ENCODE peak calls at places on chromosomes 5 and 9, in five cellular contexts. G is cardiac fibroblast, I is thyroid gland, F is PC-9, L is endothelial cell of umbilical vein. B is an unnamed sample.

GRCh38 chr9:77488439-77489126 is 159.5 kb downstream of the GNA14 start:
- DNase-seq in G (peak; percentile 66), I (no peak), F (no peak), L (peak; percentile 18), B (peak; percentile 56)

GRCh38 chr5:83518676-83519075 is 47.1 kb downstream of the VCAN start:
- DNase-seq in G (peak; percentile 62), I (no peak), F (no peak), L (no peak), B (peak; percentile 33)

GRCh38 chr5:111072949-111073682 is 1.6 kb downstream of the TSLP start:
- DNase-seq in G (peak; percentile 47), I (peak; percentile 78), F (no peak), L (no peak), B (no peak)

GRCh38 chr9:115328228-115328627 is 210.3 kb upstream of the TNC start:
- DNase-seq in G (peak; percentile 58), I (no peak), F (no peak), L (no peak), B (peak; percentile 29)

GRCh38 chr5:139893873-139894272 is 98.3 kb downstream of the PSD2 start:
- DNase-seq in G (no peak), I (no peak), F (no peak), L (no peak), B (no peak)

GRCh38 chr9:35651964-35652828 is 1.5 kb upstream of the SIT1 start:
- DNase-seq in G (peak; percentile 87), I (no peak), F (peak; percentile 60), L (no peak), B (peak; percentile 77)

GRCh38 chr5:142107729-142108431 is 699 bp upstream of the NDFIP1 start:
- DNase-seq in G (no peak), I (no peak), F (no peak), L (no peak), B (no peak)

GRCh38 chr9:98158071-98158791 is 34.2 kb downstream of the CORO2A start:
- DNase-seq in G (no peak), I (no peak), F (no peak), L (no peak), B (no peak)

GRCh38 chr9:38311382-38312270 is 80.9 kb upstream of the ALDH1B1 start:
- DNase-seq in G (no peak), I (no peak), F (no peak), L (no peak), B (peak; percentile 9)

GRCh38 chr5:173396311-173396993 is 68.2 kb upstream of the STC2 start:
- DNase-seq in G (no peak), I (no peak), F (no peak), L (no peak), B (peak; percentile 16)

GRCh38 chr9:106958955-106959657 is 96.1 kb downstream of the ZNF462 start:
- DNase-seq in G (peak; percentile 63), I (no peak), F (no peak), L (no peak), B (peak; percentile 30)

GRCh38 chr9:35729700-35730485 is 2.1 kb downstream of the TLN1 start:
- DNase-seq in G (peak; percentile 89), I (peak; percentile 27), F (no peak), L (peak; percentile 52), B (peak; percentile 79)

GRCh38 chr5:8209500-8209899 is 340.6 kb downstream of the MTRR start:
- DNase-seq in G (no peak), I (no peak), F (no peak), L (no peak), B (no peak)

GRCh38 chr5:5294429-5294828 is 128.0 kb upstream of the ICE1 start:
- DNase-seq in G (no peak), I (no peak), F (no peak), L (no peak), B (no peak)

GRCh38 chr5:33049845-33050244 is 338.7 kb downstream of the NPR3 start:
- DNase-seq in G (peak; percentile 94), I (no peak), F (peak; percentile 86), L (peak; percentile 62), B (peak; percentile 83)

GRCh38 chr9:6034954-6035353 is 19.5 kb upstream of the RANBP6 start:
- DNase-seq in G (peak; percentile 9), I (no peak), F (no peak), L (no peak), B (no peak)

GRCh38 chr9:134624827-134625181 is 16.8 kb upstream of the COL5A1 start:
- DNase-seq in G (peak; percentile 91), I (no peak), F (peak; percentile 76), L (peak; percentile 42), B (peak; percentile 63)

GRCh38 chr9:112029921-112030444 is 133.4 kb downstream of the UGCG start:
- DNase-seq in G (peak; percentile 86), I (no peak), F (peak; percentile 83), L (peak; percentile 86), B (peak; percentile 44)

GRCh38 chr5:45741110-45741509 is 44.9 kb upstream of the HCN1 start:
- DNase-seq in G (no peak), I (no peak), F (no peak), L (no peak), B (no peak)

GRCh38 chr9:75950983-75951382 is 60.5 kb downstream of the PCSK5 start:
- DNase-seq in G (peak; percentile 21), I (no peak), F (no peak), L (peak; percentile 11), B (peak; percentile 35)

GRCh38 chr5:37888476-37888875 is 48.6 kb upstream of the GDNF start:
- DNase-seq in G (peak; percentile 25), I (no peak), F (peak; percentile 25), L (no peak), B (no peak)

GRCh38 chr5:174625591-174626365 is 98.6 kb upstream of the MSX2 start:
- DNase-seq in G (no peak), I (peak; percentile 3), F (no peak), L (no peak), B (peak; percentile 6)

GRCh38 chr5:61905635-61906034 is 400.4 kb upstream of the KIF2A start:
- DNase-seq in G (no peak), I (no peak), F (no peak), L (no peak), B (no peak)

GRCh38 chr5:9207820-9208418 is 338.0 kb downstream of the SEMA5A start:
- DNase-seq in G (peak; percentile 81), I (no peak), F (no peak), L (peak; percentile 45), B (peak; percentile 80)

DNA sequence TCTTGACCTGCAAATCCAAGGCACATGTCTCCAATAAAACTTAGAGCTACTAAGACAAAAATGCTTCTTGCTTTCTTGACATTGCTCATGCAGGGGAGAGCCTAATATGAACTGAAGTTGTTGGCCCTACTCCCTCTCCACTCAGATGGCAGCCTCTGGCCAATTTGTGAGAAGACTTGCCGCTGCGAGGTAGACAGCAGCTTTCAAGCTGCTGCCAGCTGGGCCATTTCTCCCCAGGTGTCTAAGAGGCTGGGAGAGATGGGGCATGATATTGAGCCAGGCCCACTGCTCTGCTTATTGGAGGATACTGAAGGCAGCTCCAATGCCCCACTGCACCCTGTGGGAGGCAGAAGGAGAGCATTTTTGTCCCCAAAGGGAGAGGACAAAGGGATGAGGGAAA is 380.5 kb downstream of the RASEF start:
- DNase-seq in G (no peak), I (no peak), F (no peak), L (no peak), B (no peak)
- TF ChIP-seq CTCF in G (no peak), I (no peak), F (no peak), L (no peak), B (no peak)

DNA sequence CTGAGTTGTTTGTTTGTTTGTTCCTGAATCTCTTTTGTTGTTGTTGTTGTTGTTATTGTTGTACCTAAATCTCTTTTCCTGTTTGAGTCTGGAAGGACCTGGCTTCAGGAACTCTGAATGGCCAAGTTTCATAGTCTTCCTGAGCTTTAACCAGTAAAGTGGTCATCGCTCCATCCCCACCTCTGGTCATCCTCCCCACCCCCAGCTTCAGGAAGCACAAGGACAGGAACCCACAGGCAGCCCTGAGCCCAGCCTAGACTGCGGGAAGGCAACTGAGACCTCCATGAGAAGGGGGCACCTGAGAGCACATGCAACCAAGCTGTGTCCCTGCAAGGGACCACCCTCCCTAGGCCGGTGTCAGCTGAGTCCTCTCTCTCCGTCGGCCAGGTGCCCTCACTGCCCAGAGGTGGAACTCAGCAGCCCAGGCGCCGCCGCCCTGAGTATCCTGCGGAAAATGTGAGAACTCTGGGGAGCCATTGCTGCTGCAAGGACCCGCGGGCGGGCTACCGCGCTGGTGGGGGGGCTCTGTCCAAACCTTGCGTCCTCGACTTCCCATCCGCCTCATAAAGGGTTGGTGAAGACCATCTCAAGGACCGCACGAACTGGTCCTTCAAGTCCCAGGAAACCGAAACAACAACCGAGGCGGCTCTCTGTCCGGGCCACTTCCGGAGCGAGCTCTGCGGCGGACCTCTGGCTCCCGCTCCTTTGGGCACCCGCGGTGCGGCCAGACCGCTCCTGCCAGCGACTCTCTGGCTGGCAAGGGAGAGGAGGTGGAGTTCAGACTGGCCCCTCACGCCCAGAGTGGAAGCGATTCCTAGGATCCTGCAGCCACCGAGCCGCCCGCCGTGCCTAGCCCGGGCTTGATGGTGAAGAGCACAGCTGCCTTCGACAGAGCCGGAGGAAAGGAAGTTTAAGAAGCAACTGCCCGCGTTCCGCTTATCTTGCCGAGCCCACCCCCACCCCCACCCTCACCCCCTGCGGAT is 4.2 kb downstream of the BARX1 start:
- DNase-seq in G (peak; percentile 28), I (peak; percentile 64), F (peak; percentile 18), L (no peak), B (no peak)
- H3K4me3 ChIP-seq in G (peak overlapping the region; percentile 49), I (peak overlapping the region; percentile 51), F (no peak overlapping the region), L (no peak overlapping the region), B (peak overlapping the region; percentile 50)

GRCh38 chr9:100442072-100442471 is 15.1 kb downstream of the MSANTD3 start:
- DNase-seq in G (no peak), I (no peak), F (no peak), L (no peak), B (no peak)
- TF ChIP-seq CTCF in G (no peak), I (no peak), F (no peak), L (no peak), B (no peak)

GRCh38 chr5:132488590-132488989 is 2.0 kb downstream of the IRF1 start:
- DNase-seq in G (no peak), I (no peak), F (no peak), L (no peak), B (no peak)
- H3K4me3 ChIP-seq in G (peak overlapping the region; percentile 97), I (no peak overlapping the region), F (peak overlapping the region; percentile 96), L (no peak overlapping the region), B (peak overlapping the region; percentile 71)

DNA sequence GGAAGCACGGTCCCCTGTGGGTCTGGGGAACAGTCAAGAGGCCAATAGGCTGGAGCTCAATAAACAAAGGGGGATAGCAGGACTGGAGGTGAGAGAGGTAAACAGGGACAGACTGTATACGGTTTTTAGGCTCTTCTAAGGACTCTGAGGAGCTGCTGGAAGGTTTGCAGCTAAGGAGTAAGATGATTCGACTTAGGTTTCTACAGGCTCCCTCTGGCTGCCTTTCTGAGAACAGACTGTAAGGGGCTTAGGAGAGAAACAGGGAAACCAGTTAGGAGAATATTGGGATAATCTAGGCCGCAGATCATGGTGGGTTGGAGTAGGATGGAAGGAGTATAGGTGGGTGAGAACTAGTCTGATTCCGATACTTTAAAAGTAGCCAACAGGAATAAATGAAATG is 10.4 kb downstream of the CDK5RAP2 start:
- DNase-seq in G (no peak), I (no peak), F (no peak), L (no peak), B (no peak)
- TF ChIP-seq CTCF in G (no peak), I (no peak), F (no peak), L (no peak), B (no peak)

B was measured in fibroblast of pulmonary artery.